ENCODE peak calls at places on chromosomes 4 and X, in four cellular contexts. R is activated CD4-positive, alpha-beta T cell treated with anti-CD3 and anti-CD28 coated beads, Interleukin-2, amount 50 U/mL, for 4 hours; K is amygdala; E is omental fat pad. S is an unnamed sample.
A peak's percentile ranks its signal among the peaks of the same experiment; 100 is the strongest.

GRCh38 chrX:29699214-29699613 is 516.1 kb upstream of the MAGEB2 start:
- DNase-seq in E (no peak), R (no peak), K (no peak), S (no peak)

GRCh38 chr4:1377606-1378261 is 28.5 kb downstream of the NKX1-1 start:
- DNase-seq in R (no peak), E (no peak), K (no peak), S (no peak)

GRCh38 chrX:36898301-36898700 is 109.9 kb upstream of the FAM47C start:
- DNase-seq in K (no peak), R (no peak), E (no peak), S (no peak)

GRCh38 chrX:39398215-39398972 is 597.1 kb downstream of the MID1IP1 start:
- DNase-seq in E (no peak), K (no peak), R (no peak), S (peak; percentile 12)

GRCh38 chrX:69095260-69095659 is 70.0 kb downstream of the PJA1 start:
- DNase-seq in K (no peak), E (no peak), R (no peak), S (no peak)

GRCh38 chrX:45070116-45071007 is 130.3 kb downstream of the DIPK2B start:
- DNase-seq in K (no peak), R (no peak), E (no peak), S (no peak)

GRCh38 chrX:21691512-21692018 is 33.4 kb upstream of the KLHL34 start:
- DNase-seq in E (no peak), K (no peak), R (no peak), S (no peak)

GRCh38 chr4:41409095-41409494 is 128.9 kb upstream of the LIMCH1 start:
- DNase-seq in E (no peak), K (no peak), R (no peak), S (no peak)

GRCh38 chrX:130896026-130896425 is 7.0 kb downstream of the ENOX2 start:
- DNase-seq in R (no peak), E (no peak), K (peak; percentile 0), S (peak; percentile 23)

GRCh38 chrX:38654302-38654701 is 93.0 kb downstream of the TSPAN7 start:
- DNase-seq in K (no peak), R (no peak), E (no peak), S (no peak)

GRCh38 chr4:95432466-95432865 is 116.3 kb downstream of the UNC5C start:
- DNase-seq in E (no peak), R (no peak), K (no peak), S (no peak)

GRCh38 chr4:173509031-173510001 is 20.7 kb downstream of the HAND2 start:
- DNase-seq in R (no peak), K (no peak), E (no peak), S (peak; percentile 87)

GRCh38 chr4:819401-820229 is 6.3 kb downstream of the CPLX1 start:
- DNase-seq in R (no peak), E (no peak), K (no peak), S (no peak)

GRCh38 chr4:8241211-8241779 is 28.3 kb upstream of the HTRA3 start:
- DNase-seq in R (no peak), E (no peak), K (no peak), S (no peak)

GRCh38 chr4:24172406-24172805 is 282.6 kb upstream of the PPARGC1A start:
- DNase-seq in K (no peak), R (no peak), E (no peak), S (no peak)

GRCh38 chr4:54940996-54941395 is 184.4 kb downstream of the KDR start:
- DNase-seq in E (no peak), R (peak; percentile 49), K (no peak), S (no peak)

GRCh38 chr4:176949022-176949421 is 156.3 kb upstream of the VEGFC start:
- DNase-seq in R (no peak), E (no peak), K (no peak), S (no peak)

GRCh38 chr4:21726255-21726815 is 222.2 kb downstream of the KCNIP4 start:
- DNase-seq in E (no peak), K (no peak), R (no peak), S (no peak)

S was measured in lower leg skin.